ENCODE peak calls at places on chromosomes 1 and 21, in four cellular contexts. B is GM23338, O is PC-3, T is MM.1S. Q is an unnamed sample.

GRCh38 chr1:32696041-32696440 is 6.5 kb downstream of the SYNC start:
- DNase-seq in B (no peak), O (no peak), T (no peak), Q (no peak)

GRCh38 chr1:155715777-155716176 is 26.9 kb downstream of the DAP3 start:
- DNase-seq in O (no peak), T (peak; percentile 44), B (no peak), Q (no peak)

GRCh38 chr1:23422313-23422877 is 2.2 kb downstream of the TCEA3 start:
- DNase-seq in T (no peak), O (peak; percentile 68), B (no peak), Q (no peak)

GRCh38 chr1:43072314-43072713 is 99.8 kb downstream of the EBNA1BP2 start:
- DNase-seq in T (no peak), O (no peak), B (no peak), Q (no peak)

GRCh38 chr1:115492880-115493279 is 148.9 kb upstream of the VANGL1 start:
- DNase-seq in T (no peak), B (no peak), O (peak; percentile 48), Q (no peak)

GRCh38 chr1:98315309-98315708 is 346.2 kb upstream of the SNX7 start:
- DNase-seq in O (peak; percentile 78), B (no peak), T (no peak), Q (no peak)

GRCh38 chr1:172510479-172510878 is 22.5 kb upstream of the SUCO start:
- DNase-seq in O (no peak), T (no peak), B (no peak), Q (no peak)

GRCh38 chr1:8844421-8845063 is 27.1 kb upstream of the RERE start:
- DNase-seq in O (no peak), B (no peak), T (no peak), Q (no peak)

GRCh38 chr1:89519779-89520358 is 4.8 kb upstream of the LRRC8B start:
- DNase-seq in O (peak; percentile 66), T (peak; percentile 54), B (peak; percentile 68), Q (peak; percentile 43)

GRCh38 chr1:157286646-157287420 is 148.6 kb upstream of the ETV3 start:
- DNase-seq in B (no peak), O (no peak), T (no peak), Q (no peak)

GRCh38 chr1:31152181-31152768 is 86.8 kb upstream of the PUM1 start:
- DNase-seq in O (peak; percentile 94), B (no peak), T (no peak), Q (no peak)

GRCh38 chr1:111887385-111887784 is 102.1 kb downstream of the KCND3 start:
- DNase-seq in B (no peak), O (no peak), T (no peak), Q (no peak)

GRCh38 chr1:93771843-93772242 is 90.2 kb upstream of the BCAR3 start:
- DNase-seq in O (no peak), B (no peak), T (no peak), Q (no peak)

GRCh38 chr1:84344286-84344685 is 42.8 kb downstream of the SAMD13 start:
- DNase-seq in T (no peak), O (no peak), B (no peak), Q (no peak)

GRCh38 chr1:157833155-157833554 is 8.5 kb downstream of the CD5L start:
- DNase-seq in T (peak; percentile 45), O (no peak), B (no peak), Q (no peak)

GRCh38 chr1:96256391-96256790 is 465.2 kb upstream of the PTBP2 start:
- DNase-seq in O (no peak), T (no peak), B (no peak), Q (no peak)

GRCh38 chr1:220884109-220884980 is 5.1 kb downstream of the HLX start:
- DNase-seq in O (no peak), B (peak; percentile 79), T (no peak), Q (peak; percentile 91)

GRCh38 chr1:213759359-213760181 is 228.2 kb upstream of the PROX1 start:
- DNase-seq in B (no peak), O (no peak), T (no peak), Q (no peak)

GRCh38 chr21:44399151-44399954 is 45.9 kb downstream of the TRPM2 start:
- DNase-seq in T (no peak), O (no peak), B (no peak), Q (no peak)

GRCh38 chr1:204102029-204102611 is 29.2 kb downstream of the SOX13 start:
- DNase-seq in O (no peak), B (no peak), T (no peak), Q (no peak)

GRCh38 chr1:60425528-60425927 is 352.0 kb upstream of the C1orf87 start:
- DNase-seq in B (peak; percentile 78), O (peak; percentile 46), T (no peak), Q (peak; percentile 41)

GRCh38 chr1:60430375-60430774 is 356.8 kb upstream of the C1orf87 start:
- DNase-seq in T (no peak), B (no peak), O (no peak), Q (no peak)

GRCh38 chr1:60428161-60428560 is 354.6 kb upstream of the C1orf87 start:
- DNase-seq in T (no peak), O (no peak), B (no peak), Q (no peak)

GRCh38 chr1:60427701-60428100 is 354.1 kb upstream of the C1orf87 start:
- DNase-seq in O (no peak), T (no peak), B (no peak), Q (no peak)

GRCh38 chr1:60427194-60427593 is 353.6 kb upstream of the C1orf87 start:
- DNase-seq in T (no peak), O (peak; percentile 6), B (no peak), Q (no peak)
- H3K27ac ChIP-seq in T (no peak overlapping the region), O (no peak overlapping the region), B (no peak overlapping the region), Q (no peak overlapping the region)

DNA sequence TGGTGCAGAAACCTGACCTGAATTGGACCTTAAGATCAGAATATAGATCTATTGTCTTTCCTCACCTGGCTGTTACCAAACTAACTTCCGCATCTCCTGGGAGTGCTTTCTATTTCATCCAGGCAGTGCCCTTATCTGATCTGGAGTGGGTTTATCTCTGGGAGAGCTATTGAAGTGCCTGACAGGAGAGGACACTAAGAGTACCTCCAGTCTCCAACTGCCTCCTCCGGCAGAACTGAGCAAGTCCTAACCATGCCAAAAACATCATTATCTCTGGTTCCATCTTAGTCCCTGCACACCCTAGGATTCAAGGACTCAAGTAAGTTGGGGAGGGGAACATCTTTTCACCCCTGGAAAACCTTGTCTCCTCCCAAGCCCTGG is 12.4 kb upstream of the KCNJ15 start:
- DNase-seq in T (peak; percentile 33), O (no peak), B (no peak), Q (no peak)
- H3F3A ChIP-seq in T (peaks cover 17% of the 10 kb centered on the region), O (no peaks in the 10 kb centered on the region), B (no peaks in the 10 kb centered on the region), Q (no peaks in the 10 kb centered on the region)

GRCh38 chr1:1254667-1254998 is 8.1 kb upstream of the C1QTNF12 start:
- DNase-seq in O (no peak), T (no peak), B (no peak), Q (no peak)
- H3K4me2 ChIP-seq in O (no peak overlapping the region), T (no peak overlapping the region), B (no peak overlapping the region), Q (no peak overlapping the region)

DNA sequence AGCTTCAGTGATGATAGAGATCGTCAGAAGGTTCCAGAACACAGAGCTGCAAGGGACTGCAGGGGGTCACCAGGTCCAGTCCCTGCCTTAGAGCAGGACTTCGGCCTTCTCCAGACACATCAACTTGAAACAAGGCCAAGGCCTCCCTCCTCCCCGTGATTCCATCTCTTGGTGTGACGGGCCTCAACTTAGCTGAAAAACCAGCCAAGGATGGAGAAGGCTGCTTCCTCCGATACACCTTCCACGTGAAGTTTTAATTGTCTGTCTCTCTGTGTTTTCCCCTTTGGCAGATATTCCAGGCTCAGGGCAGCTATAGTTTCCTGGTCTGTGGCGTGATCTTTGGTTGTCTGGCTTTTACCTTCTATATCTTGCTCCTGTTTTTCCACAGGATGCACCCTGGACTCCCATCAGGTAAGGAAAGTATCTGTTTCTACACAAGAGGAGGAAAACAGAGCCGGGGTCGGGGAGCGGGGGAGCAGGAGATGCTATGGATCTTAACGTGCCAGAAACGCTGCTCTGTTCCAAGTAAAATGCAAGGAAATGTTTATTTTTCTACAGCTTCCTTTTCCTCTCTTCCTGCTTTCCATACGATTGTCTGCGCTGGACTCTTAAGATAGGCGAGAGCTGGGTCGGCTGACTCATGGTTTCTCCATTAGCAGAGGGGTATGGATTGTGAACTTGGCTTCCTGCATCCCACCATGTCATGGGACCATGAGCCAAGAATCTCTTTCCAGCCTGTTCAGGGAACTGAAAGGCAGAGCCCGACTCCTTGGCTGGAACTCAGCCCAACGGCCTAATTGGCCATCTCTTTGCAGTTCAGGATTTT is 32.8 kb downstream of the ELK4 start:
- DNase-seq in B (no peak), T (no peak), O (no peak), Q (no peak)
- H3K27ac ChIP-seq in B (peak overlapping the region; percentile 55), T (no peak overlapping the region), O (no peak overlapping the region), Q (no peak overlapping the region)